ENCODE peak calls at places on chromosomes 16 and 17, in four cellular contexts. F is PC-3, U is AG04450, Z is tibial nerve. H is an unnamed sample.

GRCh38 chr17:21286771-21287702 is 2.5 kb downstream of the MAP2K3 start:
- DNase-seq in U (no peak), F (peak; percentile 78), Z (no peak), H (no peak)

GRCh38 chr17:60249517-60249826 is 99.7 kb downstream of the CA4 start:
- DNase-seq in U (no peak), F (no peak), Z (no peak), H (no peak)

GRCh38 chr16:47143329-47143676 is 442 bp downstream of the NETO2 start:
- DNase-seq in Z (no peak), F (peak; percentile 74), U (no peak), H (no peak)

GRCh38 chr17:40555296-40556190 is 9.7 kb downstream of the CCR7 start:
- DNase-seq in Z (no peak), U (no peak), F (no peak), H (no peak)

GRCh38 chr16:14436410-14436955 is 193.6 kb downstream of the PARN start:
- DNase-seq in Z (no peak), F (no peak), U (no peak), H (no peak)

GRCh38 chr16:53756329-53756996 is 52.5 kb downstream of the FTO start:
- DNase-seq in U (no peak), F (peak; percentile 47), Z (no peak), H (no peak)

GRCh38 chr16:57472665-57473060 is 10.2 kb downstream of the POLR2C start:
- DNase-seq in Z (no peak), U (no peak), F (no peak), H (no peak)

GRCh38 chr17:19237389-19238166 is 412 bp downstream of the EPN2 start:
- DNase-seq in F (no peak), Z (no peak), U (no peak), H (no peak)

GRCh38 chr17:31398381-31399275 is 7.2 kb downstream of the RAB11FIP4 start:
- DNase-seq in U (no peak), Z (no peak), F (no peak), H (no peak)

GRCh38 chr17:8162997-8163977 is 539 bp upstream of the VAMP2 start:
- DNase-seq in Z (peak; percentile 20), F (no peak), U (no peak), H (no peak)

GRCh38 chr17:17712268-17712924 is 31.1 kb downstream of the RAI1 start:
- DNase-seq in Z (no peak), U (peak; percentile 80), F (peak; percentile 48), H (peak; percentile 76)

GRCh38 chr17:17783825-17784598 is 52.8 kb downstream of the SREBF1 start:
- DNase-seq in Z (peak; percentile 43), U (no peak), F (no peak), H (no peak)

GRCh38 chr17:80116923-80117380 is 15.6 kb downstream of the GAA start:
- DNase-seq in F (no peak), U (no peak), Z (no peak), H (no peak)

GRCh38 chr16:73389075-73389474 is 341.1 kb upstream of the ZFHX3 start:
- DNase-seq in U (no peak), Z (no peak), F (no peak), H (no peak)

GRCh38 chr16:57155702-57156350 is 30.0 kb downstream of the PSME3IP1 start:
- DNase-seq in U (no peak), Z (no peak), F (no peak), H (no peak)

GRCh38 chr17:56754523-56755208 is 79.1 kb downstream of the C17orf67 start:
- DNase-seq in U (no peak), F (peak; percentile 40), Z (no peak), H (no peak)

GRCh38 chr16:66289986-66290385 is 76.5 kb upstream of the CDH5 start:
- DNase-seq in F (no peak), U (no peak), Z (no peak), H (no peak)

GRCh38 chr16:31105677-31106213 is 2.4 kb upstream of the BCKDK start:
- DNase-seq in F (peak; percentile 42), U (no peak), Z (peak; percentile 90), H (no peak)

GRCh38 chr16:31108035-31108793 is at the start of gene BCKDK:
- DNase-seq in F (peak; percentile 65), Z (peak; percentile 48), U (no peak), H (no peak)

GRCh38 chr16:31108794-31109558 is 790 bp downstream of the BCKDK start:
- DNase-seq in U (no peak), F (no peak), Z (no peak), H (no peak)

GRCh38 chr16:31107465-31107867 is 720 bp upstream of the BCKDK start:
- DNase-seq in Z (no peak), U (no peak), F (no peak), H (no peak)

DNA sequence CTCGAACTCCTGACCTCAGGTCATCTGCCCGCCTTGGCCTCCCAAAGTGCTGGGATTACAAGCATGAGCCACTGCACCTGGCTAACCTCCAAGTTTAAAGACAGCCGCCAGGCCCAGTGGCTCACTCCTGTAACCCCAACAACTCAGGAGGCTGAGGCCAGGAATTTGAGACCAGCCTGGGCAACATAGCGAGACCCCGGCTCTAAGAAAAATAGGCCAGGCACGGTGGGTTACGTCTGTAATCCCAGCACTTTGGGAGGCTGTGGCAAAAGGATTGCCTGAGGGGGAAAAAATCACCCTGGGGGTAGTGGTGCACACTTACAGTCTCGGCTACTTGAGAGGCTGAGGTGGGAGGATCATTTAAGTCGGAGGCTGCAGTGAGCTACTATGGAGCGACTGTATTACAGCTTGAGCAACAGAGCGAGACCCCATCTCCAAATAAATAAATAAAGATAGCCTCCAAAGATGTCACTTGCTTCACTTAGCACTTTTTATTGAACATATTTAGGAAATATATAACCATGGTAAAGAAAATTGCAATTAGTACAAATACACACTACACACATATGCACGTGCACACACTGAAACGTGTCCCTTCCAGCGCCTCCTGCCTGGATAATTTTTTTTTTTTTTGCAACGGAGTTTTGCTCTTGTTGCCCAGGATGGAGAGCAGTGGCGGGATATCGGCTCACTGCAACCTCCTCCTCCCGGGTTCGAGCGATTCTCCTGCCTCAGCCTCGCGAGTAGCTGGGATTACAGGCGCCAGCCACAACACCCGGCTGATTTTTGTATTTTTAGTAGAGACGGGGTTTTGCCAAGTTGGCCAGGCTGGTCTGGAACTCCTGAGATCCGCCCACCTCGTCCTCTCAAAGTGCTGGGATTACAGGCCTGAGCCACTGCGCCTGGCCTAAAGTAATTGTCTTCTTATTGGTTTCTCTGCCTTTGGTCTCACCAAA is 1.4 kb upstream of the BCKDK start:
- DNase-seq in F (no peak), U (no peak), Z (no peak), H (no peak)
- TF ChIP-seq CTCF in F (no peak), U (no peak), Z (no peak), H (no peak)

GRCh38 chr17:45867702-45868101 is 23.0 kb downstream of the SPPL2C start:
- DNase-seq in F (peak; percentile 27), Z (no peak), U (no peak), H (no peak)

GRCh38 chr17:45869676-45870341 is 24.5 kb upstream of the MAPT start:
- DNase-seq in U (no peak), Z (no peak), F (no peak), H (no peak)

GRCh38 chr17:45871718-45872117 is 22.6 kb upstream of the MAPT start:
- DNase-seq in U (no peak), F (no peak), Z (no peak), H (no peak)

GRCh38 chr17:45868276-45868675 is 23.6 kb downstream of the SPPL2C start:
- DNase-seq in F (no peak), U (no peak), Z (no peak), H (no peak)

GRCh38 chr17:45870342-45870974 is 23.9 kb upstream of the MAPT start:
- DNase-seq in Z (no peak), F (no peak), U (no peak), H (no peak)
- H3K27me3 ChIP-seq in Z (peaks cover 14% of the 10 kb centered on the region), F (peaks cover 27% of the 10 kb centered on the region), U (peaks cover 10% of the 10 kb centered on the region), H (peaks cover 2% of the 10 kb centered on the region)

GRCh38 chr16:10947211-10947787 is 2.9 kb downstream of the CLEC16A start:
- DNase-seq in Z (no peak), U (no peak), F (no peak), H (no peak)
- TF ChIP-seq CTCF in Z (no peak), U (no peak), F (no peak), H (no peak)

DNA sequence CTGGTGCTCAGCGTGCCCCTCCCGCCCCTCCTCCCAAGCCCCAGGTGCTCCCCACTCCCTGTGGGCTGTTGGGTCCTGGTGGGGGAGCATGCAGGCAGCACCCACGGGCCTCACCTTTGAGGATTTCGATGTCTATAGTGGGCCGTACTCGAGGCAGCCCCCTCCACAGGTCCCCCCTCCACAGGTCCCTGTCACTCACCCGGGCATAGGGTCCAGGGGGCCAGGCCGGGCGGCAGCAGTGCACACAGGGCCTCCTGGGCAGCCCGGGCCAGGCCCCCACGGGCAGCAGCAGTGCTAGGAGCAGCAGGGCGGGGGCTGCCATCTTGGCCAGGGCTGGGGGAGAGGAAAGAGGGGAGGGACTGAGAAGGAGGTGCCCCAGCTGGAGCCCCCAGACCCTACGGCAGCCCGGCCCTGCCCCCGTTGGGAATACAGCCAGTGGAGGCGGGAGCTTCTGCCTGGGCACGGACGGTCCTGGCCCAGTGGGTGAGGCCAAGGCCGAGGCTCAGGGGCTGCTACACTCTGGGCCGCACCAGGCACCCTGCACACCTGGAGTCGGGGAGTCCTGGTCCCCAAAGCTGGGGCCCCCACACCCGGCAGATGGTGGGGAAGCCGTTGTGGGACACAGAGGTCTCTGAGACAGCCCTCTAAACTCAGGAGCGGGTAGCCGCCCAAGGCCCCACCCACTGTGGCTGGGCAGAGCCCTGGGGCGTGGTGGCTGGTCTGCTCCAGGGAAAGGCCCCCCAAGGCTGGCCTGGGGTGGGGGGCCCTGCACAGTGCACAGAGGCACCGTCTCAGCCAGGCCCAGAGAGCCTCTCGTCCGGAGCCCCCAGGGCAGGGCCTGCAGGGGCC is 1.2 kb downstream of the C1QTNF8 start:
- DNase-seq in Z (no peak), U (no peak), F (no peak), H (no peak)
- H3K27me3 ChIP-seq in Z (peaks cover 78% of the 10 kb centered on the region), U (peaks cover 3% of the 10 kb centered on the region), F (no peaks in the 10 kb centered on the region), H (no peaks in the 10 kb centered on the region)

GRCh38 chr16:67663151-67663876 is 2.6 kb downstream of the PARD6A start:
- DNase-seq in Z (no peak), F (no peak), U (no peak), H (no peak)
- TF ChIP-seq CTCF in Z (no peak), F (peak; percentile 44), U (peak; percentile 14), H (peak; percentile 35)

GRCh38 chr16:49598386-49599170 is 225.0 kb downstream of the C16orf78 start:
- DNase-seq in Z (no peak), F (no peak), U (no peak), H (no peak)

GRCh38 chr16:49597796-49598195 is 224.2 kb downstream of the C16orf78 start:
- DNase-seq in U (no peak), Z (no peak), F (no peak), H (no peak)

GRCh38 chr16:49600541-49600940 is 226.9 kb downstream of the C16orf78 start:
- DNase-seq in F (no peak), Z (no peak), U (no peak), H (no peak)

GRCh38 chr16:49600976-49601375 is 227.4 kb downstream of the C16orf78 start:
- DNase-seq in Z (no peak), U (no peak), F (no peak), H (no peak)

GRCh38 chr16:49599281-49599680 is 225.7 kb downstream of the C16orf78 start:
- DNase-seq in U (no peak), Z (no peak), F (no peak), H (no peak)
- H3K27me3 ChIP-seq in U (peaks cover 18% of the 10 kb centered on the region), Z (no peaks in the 10 kb centered on the region), F (peaks cover 70% of the 10 kb centered on the region), H (peaks cover 15% of the 10 kb centered on the region)

H was measured in BJ.